ENCODE peak calls at places on chromosomes 7 and 10, in seven cellular contexts. J is H9, Q is IMR-90, Y is neuronal stem cell, K is mesendoderm, E is H1, X is mesenchymal stem cell. B is an unnamed sample.

GRCh38 chr10:75108684-75109458 is 2.6 kb upstream of the SAMD8 start:
- DNase-seq in J (peak; percentile 80), Q (no peak), Y (peak; percentile 33), K (peak; percentile 86), E (peak; percentile 86), X (peak; percentile 39), B (peak; percentile 68)

GRCh38 chr7:1149351-1149794 is 10.6 kb downstream of the ZFAND2A start:
- DNase-seq in J (no peak), Q (no peak), Y (no peak), K (no peak), E (no peak), X (no peak), B (peak; percentile 86)

GRCh38 chr7:78221961-78222751 is 423.6 kb downstream of the PHTF2 start:
- DNase-seq in J (no peak), Q (peak; percentile 78), Y (no peak), K (peak; percentile 4), E (no peak), X (peak; percentile 10), B (peak; percentile 66)

GRCh38 chr7:142862401-142863400 is 7.8 kb downstream of the EPHB6 start:
- DNase-seq in J (no peak), Q (no peak), Y (no peak), K (no peak), E (peak; percentile 42), X (no peak), B (no peak)

GRCh38 chr10:86942441-86943315 is 14.7 kb downstream of the MMRN2 start:
- DNase-seq in J (no peak), Q (no peak), Y (no peak), K (no peak), E (no peak), X (no peak), B (no peak)

GRCh38 chr7:17939670-17940301 is 508 bp downstream of the SNX13 start:
- DNase-seq in J (peak; percentile 55), Q (peak; percentile 23), Y (peak; percentile 26), K (no peak), E (peak; percentile 64), X (peak; percentile 70), B (peak; percentile 15)

GRCh38 chr10:11424456-11425287 is 186.8 kb downstream of the USP6NL start:
- DNase-seq in J (peak; percentile 69), Q (peak; percentile 36), Y (peak; percentile 39), K (peak; percentile 67), E (peak; percentile 73), X (peak; percentile 51), B (peak; percentile 20)

GRCh38 chr7:26471676-26472075 is 180.0 kb downstream of the SNX10 start:
- DNase-seq in J (no peak), Q (no peak), Y (no peak), K (no peak), E (no peak), X (no peak), B (no peak)

GRCh38 chr7:151918444-151918843 is 37.8 kb upstream of the GALNTL5 start:
- DNase-seq in J (no peak), Q (no peak), Y (no peak), K (no peak), E (no peak), X (no peak), B (no peak)

GRCh38 chr10:133006806-133007205 is 64.4 kb upstream of the CFAP46 start:
- DNase-seq in J (no peak), Q (no peak), Y (no peak), K (no peak), E (no peak), X (no peak), B (no peak)

GRCh38 chr10:121007264-121007663 is 156.1 kb downstream of the WDR11 start:
- DNase-seq in J (peak; percentile 20), Q (no peak), Y (no peak), K (peak; percentile 26), E (no peak), X (peak; percentile 40), B (peak; percentile 48)

GRCh38 chr10:30812018-30812851 is 182.7 kb upstream of the LYZL2 start:
- DNase-seq in J (no peak), Q (peak; percentile 95), Y (no peak), K (no peak), E (no peak), X (peak; percentile 95), B (no peak)

GRCh38 chr7:79317728-79318127 is 135.7 kb downstream of the MAGI2 start:
- DNase-seq in J (peak; percentile 45), Q (peak; percentile 97), Y (no peak), K (peak; percentile 92), E (no peak), X (peak; percentile 94), B (peak; percentile 9)

GRCh38 chr10:129936266-129936922 is 27.7 kb downstream of the EBF3 start:
- DNase-seq in J (no peak), Q (no peak), Y (no peak), K (no peak), E (no peak), X (no peak), B (no peak)

GRCh38 chr10:93456480-93456879 is 25.7 kb downstream of the MYOF start:
- DNase-seq in J (no peak), Q (peak; percentile 36), Y (no peak), K (peak; percentile 56), E (no peak), X (no peak), B (no peak)

GRCh38 chr10:117884088-117884487 is 162.7 kb downstream of the RAB11FIP2 start:
- DNase-seq in J (no peak), Q (no peak), Y (no peak), K (no peak), E (no peak), X (no peak), B (no peak)

GRCh38 chr7:17474724-17475344 is 176.4 kb downstream of the AHR start:
- DNase-seq in J (peak; percentile 51), Q (no peak), Y (no peak), K (peak; percentile 52), E (no peak), X (no peak), B (no peak)

GRCh38 chr10:5557799-5558771 is 33.3 kb downstream of the CALML3 start:
- DNase-seq in J (no peak), Q (no peak), Y (no peak), K (peak; percentile 33), E (no peak), X (no peak), B (no peak)

GRCh38 chr10:46250481-46250880 is 36.3 kb upstream of the ANTXRL start:
- DNase-seq in J (no peak), Q (no peak), Y (no peak), K (no peak), E (no peak), X (no peak), B (no peak)

GRCh38 chr7:45071528-45071927 is 17.2 kb downstream of the NACAD start:
- DNase-seq in J (no peak), Q (no peak), Y (no peak), K (no peak), E (no peak), X (no peak), B (no peak)

GRCh38 chr7:77199008-77199966 is at the start of gene FGL2:
- DNase-seq in J (peak; percentile 42), Q (peak; percentile 67), Y (peak; percentile 12), K (peak; percentile 40), E (peak; percentile 47), X (peak; percentile 14), B (no peak)

GRCh38 chr10:13227031-13227430 is 7.1 kb downstream of the UCMA start:
- DNase-seq in J (no peak), Q (no peak), Y (no peak), K (no peak), E (no peak), X (no peak), B (no peak)
- H2BK5ac ChIP-seq in J (no peak overlapping the region), Q (no peak overlapping the region), Y (no peak overlapping the region), K (no peak overlapping the region), E (no peak overlapping the region), X (no peak overlapping the region), B (no peak overlapping the region)

GRCh38 chr10:78179886-78180285 is 146.2 kb downstream of the RPS24 start:
- DNase-seq in J (no peak), Q (no peak), Y (no peak), K (no peak), E (no peak), X (no peak), B (no peak)
- H2BK120ac ChIP-seq in J (no peak overlapping the region), Q (no peak overlapping the region), Y (no peak overlapping the region), K (no peak overlapping the region), E (no peak overlapping the region), X (no peak overlapping the region), B (no peak overlapping the region)

GRCh38 chr7:24908757-24909156 is 71.2 kb downstream of the OSBPL3 start:
- DNase-seq in J (no peak), Q (no peak), Y (no peak), K (no peak), E (peak; percentile 19), X (no peak), B (no peak)

GRCh38 chr7:24911213-24911603 is 68.8 kb downstream of the OSBPL3 start:
- DNase-seq in J (no peak), Q (no peak), Y (no peak), K (no peak), E (no peak), X (no peak), B (no peak)

GRCh38 chr7:24912424-24912823 is 67.6 kb downstream of the OSBPL3 start:
- DNase-seq in J (no peak), Q (no peak), Y (no peak), K (no peak), E (peak; percentile 23), X (no peak), B (no peak)

GRCh38 chr7:24912874-24913514 is 67.0 kb downstream of the OSBPL3 start:
- DNase-seq in J (no peak), Q (no peak), Y (no peak), K (no peak), E (peak; percentile 22), X (no peak), B (no peak)

GRCh38 chr7:24910551-24911212 is 69.3 kb downstream of the OSBPL3 start:
- DNase-seq in J (no peak), Q (no peak), Y (no peak), K (peak; percentile 72), E (no peak), X (peak; percentile 24), B (no peak)
- H2BK5ac ChIP-seq in J (no peak overlapping the region), Q (no peak overlapping the region), Y (no peak overlapping the region), K (no peak overlapping the region), E (no peak overlapping the region), X (no peak overlapping the region), B (no peak overlapping the region)

GRCh38 chr7:131626643-131627042 is 70.2 kb upstream of the PODXL start:
- DNase-seq in J (no peak), Q (no peak), Y (no peak), K (no peak), E (no peak), X (no peak), B (no peak)

GRCh38 chr7:131627589-131628212 is 71.3 kb upstream of the PODXL start:
- DNase-seq in J (no peak), Q (no peak), Y (no peak), K (no peak), E (no peak), X (no peak), B (no peak)

GRCh38 chr7:131629203-131629871 is 72.9 kb upstream of the PODXL start:
- DNase-seq in J (no peak), Q (peak; percentile 66), Y (no peak), K (no peak), E (no peak), X (peak; percentile 55), B (no peak)

GRCh38 chr7:131630427-131630826 is 74.0 kb upstream of the PODXL start:
- DNase-seq in J (no peak), Q (no peak), Y (no peak), K (no peak), E (no peak), X (no peak), B (no peak)

DNA sequence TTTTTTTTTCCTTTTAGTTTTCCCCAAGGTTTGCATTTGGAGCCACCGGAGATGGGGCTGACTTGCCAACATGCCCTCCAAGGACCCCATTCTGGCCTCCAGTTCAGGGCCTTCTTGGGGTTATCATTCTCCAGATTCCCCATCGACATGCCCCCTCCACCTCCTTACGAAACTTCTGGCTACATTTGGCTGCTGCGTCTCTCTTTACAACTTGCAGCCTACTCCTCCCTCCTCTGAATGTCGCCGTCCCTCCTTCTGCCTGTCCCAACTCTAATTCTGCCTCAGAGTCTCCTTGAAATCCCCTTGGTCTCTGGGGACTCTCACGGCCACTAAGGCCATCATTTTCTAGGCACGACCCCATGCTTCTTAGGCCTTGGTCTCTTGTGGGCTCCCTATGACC is 72.2 kb upstream of the PODXL start:
- DNase-seq in J (no peak), Q (no peak), Y (no peak), K (no peak), E (no peak), X (no peak), B (no peak)
- H2BK120ac ChIP-seq in J (no peak overlapping the region), Q (peak overlapping the region; percentile 99), Y (peak overlapping the region; percentile 10), K (no peak overlapping the region), E (no peak overlapping the region), X (no peak overlapping the region), B (peak overlapping the region; percentile 62)

B was measured in trophoblast cell.